ENCODE peak calls at places on chromosome 4, in ten cellular contexts. X is NCI-H1930, O is epithelial cell of prostate, N is hypothalamus, D is Calu3, L is heart left ventricle, C is A673, Y is ELR, Q is GM12864, S is brain pericyte. H is an unnamed sample.

GRCh38 chr4:54645830-54646229 is 11.9 kb upstream of the KIT start:
- DNase-seq in Y (no peak), C (no peak), L (no peak), X (no peak), D (no peak), O (no peak), S (no peak), Q (no peak), N (no peak), H (peak)

GRCh38 chr4:86927843-86928395 is 6.9 kb upstream of the AFF1 start:
- DNase-seq in X (no peak), S (peak), D (peak), L (no peak), Q (no peak), Y (peak), C (no peak), N (no peak), O (peak), H (no peak)

GRCh38 chr4:6333301-6334202 is 63.9 kb downstream of the WFS1 start:
- DNase-seq in Y (peak), X (no peak), D (no peak), S (no peak), N (no peak), O (no peak), L (peak), C (peak), Q (no peak), H (peak)

GRCh38 chr4:119210760-119211159 is 1.8 kb upstream of the USP53 start:
- DNase-seq in Q (no peak), N (no peak), X (no peak), D (no peak), S (no peak), C (no peak), Y (peak), O (peak), L (no peak), H (no peak)

GRCh38 chr4:181792641-181793612 is 450.3 kb upstream of the TENM3 start:
- DNase-seq in Y (no peak), D (no peak), O (no peak), L (no peak), Q (no peak), S (no peak), N (no peak), C (no peak), X (peak), H (peak)

GRCh38 chr4:125262079-125262478 is 52.7 kb upstream of the FAT4 start:
- DNase-seq in C (no peak), S (no peak), X (no peak), L (no peak), Q (no peak), Y (no peak), O (no peak), D (no peak), N (no peak), H (no peak)

GRCh38 chr4:103786014-103786413 is 66.2 kb upstream of the TACR3 start:
- DNase-seq in D (peak), N (no peak), Q (peak), X (no peak), O (no peak), S (no peak), Y (peak), L (no peak), C (peak), H (peak)

GRCh38 chr4:119744580-119744979 is 116.0 kb upstream of the PDE5A start:
- DNase-seq in L (no peak), C (no peak), Y (peak), X (no peak), N (no peak), D (no peak), O (no peak), S (no peak), Q (no peak), H (peak)

GRCh38 chr4:53507671-53508286 is 83.5 kb downstream of the LNX1 start:
- DNase-seq in D (peak), L (peak), S (no peak), X (no peak), Y (no peak), N (no peak), Q (no peak), C (peak), O (no peak), H (peak)

GRCh38 chr4:173415092-173415491 is 16.2 kb upstream of the SCRG1 start:
- DNase-seq in N (no peak), Q (no peak), C (peak), D (no peak), L (no peak), Y (peak), S (no peak), X (no peak), O (peak), H (no peak)

GRCh38 chr4:141659539-141659938 is 23.2 kb downstream of the IL15 start:
- DNase-seq in C (no peak), L (no peak), D (no peak), Y (no peak), O (no peak), N (no peak), Q (no peak), X (no peak), S (no peak), H (no peak)

GRCh38 chr4:42570221-42570620 is 86.7 kb downstream of the ATP8A1 start:
- DNase-seq in Q (no peak), D (no peak), N (no peak), O (no peak), Y (no peak), S (no peak), C (no peak), X (no peak), L (peak), H (no peak)